ENCODE peak calls at places on chromosomes 1 and 21, in six cellular contexts. U is CD4-positive, CD25-positive, alpha-beta regulatory T cell; Y is PC-3; A is hepatocyte; N is BE2C; W is MM.1S. H is an unnamed sample.

GRCh38 chr1:225851810-225852209 is 30.4 kb downstream of the TMEM63A start:
- DNase-seq in Y (no peak), U (no peak), W (peak), N (no peak), A (no peak), H (no peak)

GRCh38 chr1:64923294-64923718 is 43.0 kb downstream of the JAK1 start:
- DNase-seq in Y (peak), W (no peak), U (peak), A (no peak), N (no peak), H (no peak)

GRCh38 chr1:117059334-117059677 is 820 bp upstream of the TTF2 start:
- DNase-seq in U (peak), N (peak), A (peak), Y (peak), W (peak), H (peak)

GRCh38 chr1:9909222-9910046 is 635 bp downstream of the CTNNBIP1 start:
- DNase-seq in A (peak), W (peak), U (peak), Y (peak), N (no peak), H (no peak)

GRCh38 chr1:110612060-110612745 is 6.0 kb upstream of the KCNA2 start:
- DNase-seq in U (no peak), A (peak), W (no peak), N (no peak), Y (peak), H (no peak)

GRCh38 chr1:1346501-1346890 is 2.7 kb downstream of the DVL1 start:
- DNase-seq in A (no peak), U (no peak), Y (no peak), W (no peak), N (no peak), H (no peak)

GRCh38 chr1:156129687-156130577 is 15.4 kb downstream of the LMNA start:
- DNase-seq in N (peak), A (peak), U (peak), Y (peak), W (peak), H (peak)

GRCh38 chr1:113672491-113672890 is 86.8 kb downstream of the PHTF1 start:
- DNase-seq in N (no peak), A (no peak), Y (no peak), W (no peak), U (no peak), H (no peak)

GRCh38 chr1:150474869-150475268 is 12.3 kb upstream of the TARS2 start:
- DNase-seq in A (no peak), Y (no peak), W (no peak), N (no peak), U (no peak), H (no peak)

GRCh38 chr1:247385283-247385682 is 30.7 kb upstream of the NLRP3 start:
- DNase-seq in U (no peak), W (no peak), Y (peak), A (no peak), N (no peak), H (no peak)

GRCh38 chr1:119492763-119493162 is 14.2 kb upstream of the HSD3B1 start:
- DNase-seq in W (no peak), N (no peak), A (no peak), U (no peak), Y (no peak), H (no peak)

GRCh38 chr1:31984419-31985347 is 29.0 kb upstream of the KHDRBS1 start:
- DNase-seq in U (peak), W (peak), A (no peak), Y (peak), N (no peak), H (no peak)

GRCh38 chr21:26732442-26733221 is 112.6 kb downstream of the ADAMTS1 start:
- DNase-seq in A (peak), N (peak), Y (peak), U (peak), W (no peak), H (peak)

GRCh38 chr21:44529011-44529421 is 11.0 kb downstream of the KRTAP10-1 start:
- DNase-seq in N (no peak), Y (no peak), W (no peak), U (no peak), A (no peak), H (peak)

DNA sequence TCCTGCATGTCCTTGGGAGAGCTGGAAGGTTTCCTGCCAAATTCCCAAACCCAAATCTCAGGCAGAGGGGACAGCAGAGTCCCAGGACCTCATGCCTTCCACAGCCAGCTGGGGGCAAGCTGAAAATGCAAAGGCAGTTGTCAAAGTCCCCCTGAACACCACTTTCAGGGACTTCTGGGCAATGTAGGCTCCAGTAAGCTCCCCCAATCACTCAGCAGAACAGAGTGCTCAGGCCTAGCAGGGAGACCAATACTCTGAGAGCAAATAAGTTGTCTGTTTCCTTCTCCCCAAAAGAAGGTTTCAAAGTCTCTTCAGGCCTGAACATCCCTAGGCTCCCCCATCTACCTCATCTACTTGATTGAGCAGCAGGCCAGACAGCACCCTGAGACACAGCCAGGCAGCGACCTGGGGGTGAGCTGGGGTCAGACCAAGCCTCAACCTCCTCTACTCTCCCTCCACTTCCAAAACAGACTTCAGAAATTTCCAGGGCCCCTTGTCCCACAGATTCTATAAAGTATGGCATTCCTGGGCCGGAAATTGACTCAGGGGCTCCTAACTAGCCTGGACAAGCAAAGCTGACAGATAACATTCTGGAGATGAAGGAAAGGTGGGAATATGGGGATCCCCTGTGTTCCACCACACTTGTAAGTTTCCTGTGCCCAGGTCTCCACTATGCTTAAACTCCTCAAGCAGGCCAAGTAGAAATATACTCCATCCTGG is 1.9 kb downstream of the SLC9A1 start:
- DNase-seq in N (no peak), U (no peak), Y (no peak), W (no peak), A (no peak), H (no peak)
- H3K4me3 ChIP-seq in N (peak), U (peak), Y (peak), W (no peak), A (peak), H (no peak)

GRCh38 chr1:230114245-230114651 is 47.2 kb downstream of the GALNT2 start:
- DNase-seq in Y (no peak), A (no peak), U (no peak), W (no peak), N (no peak), H (no peak)
- H3K4me3 ChIP-seq in Y (peak), A (no peak), U (no peak), W (no peak), N (no peak), H (no peak)

GRCh38 chr21:32427958-32428623 is 15.6 kb downstream of the EVA1C start:
- DNase-seq in W (no peak), U (no peak), Y (no peak), N (no peak), A (no peak), H (no peak)

GRCh38 chr21:32425628-32426027 is 13.1 kb downstream of the EVA1C start:
- DNase-seq in A (no peak), N (peak), W (no peak), U (no peak), Y (no peak), H (no peak)

GRCh38 chr21:32426066-32426465 is 13.6 kb downstream of the EVA1C start:
- DNase-seq in W (no peak), A (no peak), U (no peak), N (no peak), Y (peak), H (no peak)

GRCh38 chr21:32424674-32425073 is 12.2 kb downstream of the EVA1C start:
- DNase-seq in U (no peak), N (no peak), Y (peak), A (no peak), W (no peak), H (no peak)

GRCh38 chr21:32426592-32427051 is 14.1 kb downstream of the EVA1C start:
- DNase-seq in N (no peak), U (no peak), W (no peak), Y (peak), A (no peak), H (no peak)
- H3K4me3 ChIP-seq in N (no peak), U (no peak), W (no peak), Y (peak), A (no peak), H (no peak)

GRCh38 chr21:20999567-21000169 is 1.5 kb downstream of the NCAM2 start:
- DNase-seq in N (peak), Y (peak), U (peak), W (peak), A (peak), H (peak)

GRCh38 chr21:20998456-20998789 is 214 bp downstream of the NCAM2 start:
- DNase-seq in W (no peak), N (no peak), U (no peak), A (no peak), Y (no peak), H (no peak)

GRCh38 chr21:20997633-20998455 is at the start of gene NCAM2:
- DNase-seq in N (peak), A (peak), W (peak), Y (peak), U (peak), H (peak)

GRCh38 chr21:20997308-20997632 is 939 bp upstream of the NCAM2 start:
- DNase-seq in U (no peak), A (peak), W (no peak), N (no peak), Y (no peak), H (no peak)

GRCh38 chr21:20998886-20999285 is 677 bp downstream of the NCAM2 start:
- DNase-seq in N (no peak), W (no peak), A (no peak), U (no peak), Y (no peak), H (no peak)
- H3K4me3 ChIP-seq in N (peak), W (peak), A (peak), U (peak), Y (peak), H (peak)